ENCODE peak calls at places on chromosome 9, in four cellular contexts. One of them, this sample, is unnamed. For H3K4me1, the result is how much of the 10 kb centered on the place peaks cover.

GRCh38 chr9:73200694-73201432 is 49.2 kb downstream of the ANXA1 start:
- DNase-seq in GM23248: peak
- DNase-seq in adrenal gland: no peak
- DNase-seq in K562: no peak
- DNase-seq in this sample: peak

GRCh38 chr9:128419061-128419925 is 1.4 kb upstream of the CERCAM start:
- DNase-seq in K562: no peak
- DNase-seq in GM23248: peak
- DNase-seq in adrenal gland: no peak
- DNase-seq in this sample: no peak

GRCh38 chr9:105007143-105007542 is 79.2 kb upstream of the ABCA1 start:
- DNase-seq in adrenal gland: no peak
- DNase-seq in K562: no peak
- DNase-seq in GM23248: peak
- DNase-seq in this sample: no peak

GRCh38 chr9:106862115-106862945 is 636 bp upstream of the ZNF462 start:
- DNase-seq in GM23248: peak
- DNase-seq in K562: no peak
- DNase-seq in adrenal gland: peak
- DNase-seq in this sample: peak

GRCh38 chr9:73845539-73845938 is 651.6 kb upstream of the RORB start:
- DNase-seq in GM23248: no peak
- DNase-seq in K562: no peak
- DNase-seq in adrenal gland: no peak
- DNase-seq in this sample: no peak

GRCh38 chr9:71549023-71549422 is 219.3 kb downstream of the CEMIP2 start:
- DNase-seq in adrenal gland: no peak
- DNase-seq in GM23248: no peak
- DNase-seq in K562: no peak
- DNase-seq in this sample: peak

GRCh38 chr9:26579047-26579446 is 313.6 kb downstream of the CAAP1 start:
- DNase-seq in adrenal gland: no peak
- DNase-seq in GM23248: no peak
- DNase-seq in K562: no peak
- DNase-seq in this sample: no peak

GRCh38 chr9:3900673-3901318 is 375.0 kb upstream of the RFX3 start:
- DNase-seq in adrenal gland: no peak
- DNase-seq in K562: no peak
- DNase-seq in GM23248: no peak
- DNase-seq in this sample: no peak

GRCh38 chr9:121674952-121675351 is 23.5 kb downstream of the DAB2IP start:
- DNase-seq in GM23248: peak
- DNase-seq in adrenal gland: no peak
- DNase-seq in K562: no peak
- DNase-seq in this sample: no peak

GRCh38 chr9:127971357-127972315 is 9.2 kb downstream of the EEIG1 start:
- DNase-seq in adrenal gland: no peak
- DNase-seq in K562: no peak
- DNase-seq in GM23248: peak
- DNase-seq in this sample: no peak

GRCh38 chr9:81613002-81613750 is 76.2 kb downstream of the TLE1 start:
- DNase-seq in GM23248: peak
- DNase-seq in adrenal gland: no peak
- DNase-seq in K562: no peak
- DNase-seq in this sample: no peak

GRCh38 chr9:14298607-14299022 is 15.3 kb downstream of the NFIB start:
- DNase-seq in K562: no peak
- DNase-seq in GM23248: no peak
- DNase-seq in adrenal gland: no peak
- DNase-seq in this sample: no peak
- H3K4me1 ChIP-seq in K562: under half
- H3K4me1 ChIP-seq in GM23248: under half
- H3K4me1 ChIP-seq in adrenal gland: half or more
- H3K4me1 ChIP-seq in this sample: under half

DNA sequence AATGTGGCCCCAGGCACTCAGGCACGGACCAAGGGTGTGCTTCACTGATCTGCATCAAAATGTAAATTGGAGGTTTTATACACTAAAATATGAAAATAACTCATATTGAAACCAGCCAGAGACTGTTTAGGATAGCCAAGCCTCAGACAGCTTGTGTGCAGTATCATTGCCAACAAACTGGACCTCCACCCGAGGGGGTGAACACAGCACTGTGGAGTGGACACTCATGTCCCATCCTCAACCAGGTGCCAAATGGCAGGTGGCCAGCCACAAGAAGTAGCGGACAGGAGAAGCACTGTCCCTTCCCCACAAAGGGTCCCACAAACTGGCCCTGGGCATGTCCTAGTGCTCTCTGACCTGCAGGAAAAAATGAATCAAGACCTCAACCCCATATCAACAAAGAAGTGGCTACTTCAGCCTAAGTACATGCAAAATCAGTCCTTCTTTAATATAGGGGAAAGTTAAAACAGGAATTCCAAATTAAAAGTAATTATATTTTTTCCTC is 29.1 kb downstream of the ROR2 start:
- DNase-seq in adrenal gland: no peak
- DNase-seq in K562: no peak
- DNase-seq in GM23248: no peak
- DNase-seq in this sample: no peak
- H3K27ac ChIP-seq in adrenal gland: no peak
- H3K27ac ChIP-seq in K562: no peak
- H3K27ac ChIP-seq in GM23248: no peak
- H3K27ac ChIP-seq in this sample: no peak

DNA sequence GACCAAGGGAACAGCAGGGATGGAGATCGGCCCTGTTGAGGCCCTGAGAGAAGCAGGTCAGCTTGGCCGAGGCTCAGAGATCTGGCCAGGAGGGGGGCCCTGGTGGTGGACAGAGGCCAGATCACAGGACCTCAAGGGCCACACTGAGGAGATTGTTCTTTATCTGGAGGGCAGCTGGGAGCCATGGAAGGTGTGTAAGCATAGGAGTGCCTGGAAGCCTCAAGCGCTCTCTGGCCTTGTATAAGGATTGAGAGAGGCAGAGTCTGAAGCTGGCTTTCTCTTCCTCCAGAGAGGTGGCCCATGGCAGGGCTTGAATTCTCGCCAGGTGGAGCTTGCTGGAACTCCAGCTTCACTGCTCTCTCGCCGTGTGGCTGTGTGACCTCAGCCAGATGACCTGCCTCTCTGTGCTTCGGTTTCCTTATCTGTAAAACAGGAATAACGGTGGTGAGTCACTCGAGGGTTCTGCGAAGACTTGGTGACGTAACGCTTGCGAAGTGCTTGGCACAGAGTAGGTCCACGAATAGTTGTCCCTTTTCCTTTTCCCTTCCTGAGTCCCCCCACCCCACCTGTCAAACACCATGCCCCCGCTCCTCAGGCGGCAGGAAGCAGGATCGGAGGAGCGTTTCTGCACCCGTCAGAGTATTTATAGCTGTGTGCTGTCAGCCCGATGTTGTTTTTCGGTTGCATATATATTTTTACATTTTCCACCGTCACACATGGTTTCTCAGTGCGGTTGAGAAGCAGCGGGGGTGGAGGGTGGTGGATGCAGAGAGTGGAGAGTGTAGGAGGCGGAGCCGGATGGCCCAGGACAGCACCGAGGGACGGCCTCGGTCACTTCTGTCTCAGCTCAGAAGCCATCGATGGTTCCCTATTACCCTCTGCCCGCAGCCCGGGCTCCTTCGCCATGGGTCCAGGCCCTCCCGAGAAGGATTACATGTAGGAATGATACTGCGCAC is 17.0 kb upstream of the CRB2 start:
- DNase-seq in K562: peak
- DNase-seq in GM23248: no peak
- DNase-seq in adrenal gland: no peak
- DNase-seq in this sample: no peak
- H3K4me3 ChIP-seq in K562: peak
- H3K4me3 ChIP-seq in GM23248: no peak
- H3K4me3 ChIP-seq in adrenal gland: no peak
- H3K4me3 ChIP-seq in this sample: peak

GRCh38 chr9:112310826-112311225 is 22.6 kb downstream of the PTBP3 start:
- DNase-seq in adrenal gland: no peak
- DNase-seq in K562: no peak
- DNase-seq in GM23248: no peak
- DNase-seq in this sample: no peak
- H3K4me1 ChIP-seq in adrenal gland: under half
- H3K4me1 ChIP-seq in K562: under half
- H3K4me1 ChIP-seq in GM23248: under half
- H3K4me1 ChIP-seq in this sample: under half

GRCh38 chr9:12784461-12785250 is 9.8 kb downstream of the LURAP1L start:
- DNase-seq in K562: no peak
- DNase-seq in adrenal gland: peak
- DNase-seq in GM23248: peak
- DNase-seq in this sample: no peak
- H3K27ac ChIP-seq in K562: peak
- H3K27ac ChIP-seq in adrenal gland: peak
- H3K27ac ChIP-seq in GM23248: peak
- H3K27ac ChIP-seq in this sample: peak

GRCh38 chr9:129493002-129493713 is 127.7 kb downstream of the C9orf50 start:
- DNase-seq in K562: no peak
- DNase-seq in GM23248: no peak
- DNase-seq in adrenal gland: no peak
- DNase-seq in this sample: no peak

GRCh38 chr9:129491486-129491855 is 129.4 kb downstream of the C9orf50 start:
- DNase-seq in K562: no peak
- DNase-seq in GM23248: no peak
- DNase-seq in adrenal gland: no peak
- DNase-seq in this sample: no peak

GRCh38 chr9:129493714-129494047 is 127.2 kb downstream of the C9orf50 start:
- DNase-seq in GM23248: no peak
- DNase-seq in K562: no peak
- DNase-seq in adrenal gland: no peak
- DNase-seq in this sample: no peak

GRCh38 chr9:129489838-129490582 is 130.9 kb downstream of the C9orf50 start:
- DNase-seq in K562: peak
- DNase-seq in adrenal gland: no peak
- DNase-seq in GM23248: peak
- DNase-seq in this sample: no peak

GRCh38 chr9:129490583-129491485 is 130.1 kb downstream of the C9orf50 start:
- DNase-seq in adrenal gland: no peak
- DNase-seq in GM23248: peak
- DNase-seq in K562: no peak
- DNase-seq in this sample: no peak
- H3K4me3 ChIP-seq in adrenal gland: no peak
- H3K4me3 ChIP-seq in GM23248: peak
- H3K4me3 ChIP-seq in K562: peak
- H3K4me3 ChIP-seq in this sample: no peak

GRCh38 chr9:32387256-32387655 is 2.8 kb downstream of the ACO1 start:
- DNase-seq in adrenal gland: no peak
- DNase-seq in K562: no peak
- DNase-seq in GM23248: no peak
- DNase-seq in this sample: no peak
- H3K4me1 ChIP-seq in adrenal gland: under half
- H3K4me1 ChIP-seq in K562: under half
- H3K4me1 ChIP-seq in GM23248: under half
- H3K4me1 ChIP-seq in this sample: under half

DNA sequence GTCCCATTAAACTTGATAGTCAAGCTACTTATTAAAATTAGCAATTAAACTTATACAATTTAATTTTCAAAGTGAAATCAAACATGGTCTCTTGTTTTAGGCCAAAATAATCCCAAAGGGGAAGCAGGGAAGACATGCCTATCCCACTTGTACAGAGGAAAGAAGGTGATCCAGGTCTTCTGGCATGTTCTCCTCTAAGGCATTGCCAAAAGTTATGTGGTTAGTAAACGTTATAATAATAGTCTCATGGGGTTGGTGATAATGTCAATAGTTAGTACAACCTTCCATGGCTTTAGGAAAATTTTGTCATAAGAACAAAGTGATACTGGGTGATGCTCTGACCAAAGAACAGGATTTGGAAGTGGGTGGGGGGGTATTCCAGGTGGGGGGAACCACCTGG is 52.8 kb downstream of the ROR2 start:
- DNase-seq in adrenal gland: no peak
- DNase-seq in GM23248: peak
- DNase-seq in K562: no peak
- DNase-seq in this sample: no peak
- H3K27ac ChIP-seq in adrenal gland: peak
- H3K27ac ChIP-seq in GM23248: no peak
- H3K27ac ChIP-seq in K562: peak
- H3K27ac ChIP-seq in this sample: no peak

DNA sequence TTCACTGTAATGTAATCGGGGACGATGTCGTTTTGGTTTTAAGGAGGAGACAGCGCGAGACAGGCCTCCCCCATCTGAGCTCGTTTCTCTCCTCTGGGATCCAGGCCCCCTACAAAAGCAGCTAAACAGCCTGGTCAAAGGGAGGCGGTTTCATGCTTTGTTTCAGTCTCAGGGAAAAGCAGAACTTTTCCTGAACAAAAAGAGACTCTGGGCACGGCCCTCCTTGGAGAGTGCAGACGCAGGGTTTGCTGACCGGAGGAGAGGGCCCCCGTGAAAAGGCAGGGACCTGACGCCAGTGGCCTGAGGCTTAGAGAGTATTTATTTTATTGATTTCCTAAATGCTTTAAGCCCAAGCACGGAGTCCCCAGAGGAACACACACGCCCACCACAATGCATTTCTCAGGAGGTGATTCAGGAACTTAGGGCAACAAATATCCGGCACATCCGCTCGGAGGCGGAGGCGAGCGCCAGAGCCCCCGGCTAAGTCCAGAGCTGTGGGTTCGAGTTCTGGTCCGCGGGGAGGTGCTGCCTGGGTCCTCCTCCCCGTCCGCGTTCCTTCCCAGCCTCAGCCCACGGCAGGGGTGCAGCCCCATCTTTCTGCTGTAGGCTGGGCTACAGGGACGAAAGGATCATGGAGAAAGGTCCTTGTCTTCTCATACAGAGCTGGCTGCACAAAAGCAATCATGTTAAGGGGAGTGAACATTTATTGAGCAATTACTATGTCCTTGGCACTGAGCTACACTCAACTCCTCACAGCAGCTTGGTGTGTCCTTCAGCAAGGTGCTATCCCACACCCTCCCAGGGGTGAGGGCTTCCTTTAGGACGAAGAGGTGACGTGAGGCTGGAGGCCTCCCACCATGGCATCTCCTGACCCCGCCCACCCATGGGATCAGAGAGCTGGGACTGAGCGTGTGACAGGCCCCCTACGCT is 40.0 kb downstream of the PTGES start:
- DNase-seq in GM23248: peak
- DNase-seq in K562: no peak
- DNase-seq in adrenal gland: no peak
- DNase-seq in this sample: no peak
- H3K4me3 ChIP-seq in GM23248: peak
- H3K4me3 ChIP-seq in K562: no peak
- H3K4me3 ChIP-seq in adrenal gland: no peak
- H3K4me3 ChIP-seq in this sample: no peak

DNA sequence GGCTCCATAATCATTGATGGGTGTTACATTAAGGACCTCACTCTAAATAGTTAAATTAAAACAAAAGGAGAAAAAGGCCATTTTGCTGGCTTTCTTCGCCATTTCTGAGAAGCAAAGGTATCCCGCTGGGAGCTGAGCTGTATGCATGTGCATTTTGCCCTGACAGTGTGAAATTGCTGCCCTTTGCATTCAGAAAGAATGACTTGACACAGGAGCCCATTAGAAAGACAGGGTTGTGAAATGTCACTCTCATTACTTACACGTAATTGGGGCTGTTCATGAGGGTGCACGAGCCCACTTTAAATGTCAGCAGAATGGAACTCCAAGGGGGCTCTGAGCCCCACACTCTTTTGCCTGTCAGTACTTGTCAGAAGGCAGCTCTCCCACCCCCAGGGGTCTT is 85.0 kb downstream of the SEMA4D start:
- DNase-seq in adrenal gland: no peak
- DNase-seq in GM23248: no peak
- DNase-seq in K562: no peak
- DNase-seq in this sample: no peak
- H3K4me1 ChIP-seq in adrenal gland: under half
- H3K4me1 ChIP-seq in GM23248: under half
- H3K4me1 ChIP-seq in K562: under half
- H3K4me1 ChIP-seq in this sample: under half